ENCODE peak calls at places on chromosome 17, in eight cellular contexts. W is neural progenitor cell; O is stomach; G is epithelial cell of prostate; S is GM23338; A is psoas muscle; R is CD8-positive, alpha-beta T cell; M is HCT116. Q is an unnamed sample.

GRCh38 chr17:45016823-45017222 is 34.6 kb downstream of the DCAKD start:
- DNase-seq in O (no peak), S (peak; percentile 74), R (no peak), G (no peak), M (no peak), A (no peak), W (peak; percentile 41), Q (no peak)

GRCh38 chr17:60333628-60334031 is 58.3 kb downstream of the USP32 start:
- DNase-seq in G (no peak), W (no peak), S (no peak), M (no peak), A (no peak), O (no peak), R (no peak), Q (no peak)

GRCh38 chr17:37373530-37374159 is 2.1 kb upstream of the C17orf78 start:
- DNase-seq in A (no peak), O (peak; percentile 70), G (no peak), S (peak; percentile 95), W (peak; percentile 88), M (peak; percentile 76), R (peak; percentile 41), Q (peak; percentile 80)

GRCh38 chr17:752620-753219 is 656 bp upstream of the GEMIN4 start:
- DNase-seq in A (peak; percentile 79), W (peak; percentile 36), O (peak; percentile 76), G (no peak), M (no peak), S (peak; percentile 69), R (no peak), Q (peak; percentile 64)

GRCh38 chr17:73099504-73099903 is 7.0 kb upstream of the SLC39A11 start:
- DNase-seq in R (no peak), W (no peak), M (no peak), S (no peak), G (no peak), O (no peak), A (no peak), Q (no peak)

GRCh38 chr17:41196068-41196467 is 6.4 kb downstream of the KRTAP9-1 start:
- DNase-seq in S (no peak), R (no peak), M (no peak), W (no peak), A (no peak), G (no peak), O (no peak), Q (no peak)

GRCh38 chr17:373616-374225 is 21.1 kb upstream of the RPH3AL start:
- DNase-seq in G (peak; percentile 20), R (no peak), O (no peak), W (no peak), S (peak; percentile 44), M (no peak), A (peak; percentile 73), Q (no peak)

GRCh38 chr17:42279776-42280630 is 3.8 kb upstream of the STAT5B start:
- DNase-seq in O (peak; percentile 17), R (no peak), W (no peak), G (no peak), M (no peak), A (no peak), S (no peak), Q (no peak)

GRCh38 chr17:31391496-31391949 is at the start of gene RAB11FIP4:
- DNase-seq in M (no peak), G (no peak), O (peak; percentile 22), R (no peak), W (peak; percentile 81), S (peak; percentile 63), A (no peak), Q (no peak)

GRCh38 chr17:28928061-28928460 is 23.3 kb downstream of the PHF12 start:
- DNase-seq in R (no peak), M (no peak), A (no peak), O (no peak), W (no peak), G (no peak), S (no peak), Q (no peak)

GRCh38 chr17:46717999-46718398 is 100.5 kb downstream of the WNT3 start:
- DNase-seq in S (no peak), R (no peak), A (no peak), O (no peak), M (no peak), G (no peak), W (no peak), Q (no peak)

GRCh38 chr17:44400226-44400847 is 10.9 kb upstream of the ITGA2B start:
- DNase-seq in O (no peak), R (no peak), A (no peak), M (peak; percentile 12), G (no peak), S (peak; percentile 59), W (peak; percentile 18), Q (no peak)

GRCh38 chr17:79073016-79073705 is 1.5 kb upstream of the ENGASE start:
- DNase-seq in W (no peak), M (no peak), G (no peak), R (no peak), O (no peak), S (no peak), A (no peak), Q (no peak)

GRCh38 chr17:17938388-17939107 is 33.7 kb downstream of the TOM1L2 start:
- DNase-seq in O (no peak), W (no peak), A (no peak), R (no peak), G (peak; percentile 69), S (no peak), M (no peak), Q (no peak)
- H3K27ac ChIP-seq in O (no peak overlapping the region), W (no peak overlapping the region), A (peak overlapping the region; percentile 24), R (no peak overlapping the region), G (peak overlapping the region; percentile 86), S (no peak overlapping the region), M (peak overlapping the region; percentile 5), Q (no peak overlapping the region)

GRCh38 chr17:7256766-7257456 is 4.9 kb downstream of the ELP5 start:
- DNase-seq in W (no peak), R (no peak), S (no peak), G (no peak), O (no peak), A (no peak), M (no peak), Q (no peak)
- H3K27ac ChIP-seq in W (no peak overlapping the region), R (no peak overlapping the region), S (no peak overlapping the region), G (peak overlapping the region; percentile 99), O (no peak overlapping the region), A (no peak overlapping the region), M (peak overlapping the region; percentile 16), Q (no peak overlapping the region)

DNA sequence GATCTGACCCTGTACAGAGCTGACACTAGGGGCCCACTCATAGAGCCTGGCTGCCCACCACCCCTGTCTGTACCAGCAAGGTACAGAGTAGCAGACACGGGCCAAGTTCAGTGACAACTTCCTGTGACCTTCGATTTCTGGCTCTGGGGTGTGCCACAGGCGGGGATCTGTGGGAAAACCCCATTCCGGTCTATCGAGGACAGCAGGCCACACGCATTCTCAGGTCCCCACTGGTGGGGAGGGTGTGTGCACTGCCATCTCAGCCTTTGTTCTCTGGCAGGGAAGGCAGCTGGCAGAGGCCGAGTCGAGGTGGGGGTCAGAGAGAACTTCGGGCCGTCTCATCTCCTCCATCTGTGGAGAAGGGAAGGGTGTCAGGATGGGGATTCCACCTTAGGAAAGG is 10.0 kb downstream of the NLE1 start:
- DNase-seq in M (no peak), S (no peak), A (no peak), R (no peak), G (no peak), W (no peak), O (no peak), Q (no peak)
- H3K27ac ChIP-seq in M (no peak overlapping the region), S (no peak overlapping the region), A (no peak overlapping the region), R (no peak overlapping the region), G (no peak overlapping the region), W (no peak overlapping the region), O (no peak overlapping the region), Q (no peak overlapping the region)

GRCh38 chr17:8610558-8610957 is 20.0 kb downstream of the MYH10 start:
- DNase-seq in R (no peak), O (no peak), G (no peak), S (no peak), M (no peak), A (no peak), W (no peak), Q (no peak)

GRCh38 chr17:8609910-8610309 is 20.6 kb downstream of the MYH10 start:
- DNase-seq in A (no peak), W (no peak), S (no peak), O (no peak), G (no peak), R (no peak), M (no peak), Q (no peak)

GRCh38 chr17:8608001-8608400 is 22.5 kb downstream of the MYH10 start:
- DNase-seq in W (no peak), M (no peak), G (no peak), R (no peak), O (no peak), S (no peak), A (no peak), Q (no peak)

GRCh38 chr17:8602679-8603078 is 27.8 kb downstream of the MYH10 start:
- DNase-seq in W (no peak), M (no peak), O (no peak), R (no peak), G (no peak), A (no peak), S (no peak), Q (no peak)

DNA sequence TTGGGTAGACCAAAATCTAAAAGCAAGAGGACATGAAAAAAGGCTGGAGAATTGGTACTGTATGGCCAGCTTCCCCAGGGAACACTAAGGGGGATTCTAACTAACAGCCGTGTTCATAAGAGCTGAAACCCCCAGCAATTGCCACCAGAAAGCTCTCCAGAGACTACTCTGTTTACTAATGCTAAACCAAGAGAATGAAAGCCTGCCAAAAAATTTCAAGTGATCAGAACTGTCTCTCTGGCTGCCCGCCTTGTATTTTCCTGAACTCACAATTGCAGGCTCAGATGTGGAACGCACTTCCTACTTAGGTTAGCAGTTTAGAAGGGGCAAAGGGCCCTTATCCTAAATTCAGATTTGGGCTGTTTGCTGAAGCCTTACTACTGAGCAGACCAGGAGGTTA is 24.1 kb downstream of the MYH10 start:
- DNase-seq in A (no peak), S (no peak), M (no peak), O (no peak), R (no peak), W (no peak), G (no peak), Q (no peak)
- H3K27ac ChIP-seq in A (no peak overlapping the region), S (peak overlapping the region; percentile 39), M (no peak overlapping the region), O (no peak overlapping the region), R (no peak overlapping the region), W (peak overlapping the region; percentile 44), G (no peak overlapping the region), Q (no peak overlapping the region)

GRCh38 chr17:50209472-50210248 is 8.2 kb upstream of the COL1A1 start:
- DNase-seq in A (peak; percentile 88), R (no peak), G (no peak), M (no peak), W (peak; percentile 70), O (peak; percentile 57), S (peak; percentile 80), Q (no peak)
- H3K27ac ChIP-seq in A (peak overlapping the region; percentile 72), R (no peak overlapping the region), G (no peak overlapping the region), M (no peak overlapping the region), W (no peak overlapping the region), O (peak overlapping the region; percentile 87), S (no peak overlapping the region), Q (peak overlapping the region; percentile 73)

DNA sequence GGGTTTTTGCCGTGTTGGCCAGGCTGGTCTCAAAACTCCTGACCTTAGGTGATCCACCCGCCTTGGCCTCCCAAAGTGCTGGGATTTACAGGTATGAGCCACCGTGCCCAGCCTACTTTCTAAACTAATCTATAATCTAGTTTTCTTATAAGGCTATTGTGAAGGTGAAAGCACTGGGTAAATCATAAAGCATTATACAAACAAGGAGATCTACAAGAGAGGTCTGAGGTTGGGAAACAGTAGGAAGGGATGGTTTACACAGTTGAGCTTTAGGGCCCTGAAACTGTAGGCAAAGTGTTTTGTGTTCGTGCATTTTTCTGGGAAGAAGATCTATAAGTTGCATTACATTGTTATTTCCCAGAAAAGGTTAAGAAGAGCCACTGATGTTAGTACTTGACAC is 84.9 kb upstream of the MED13 start:
- DNase-seq in M (no peak), S (no peak), R (no peak), A (no peak), G (no peak), W (no peak), O (no peak), Q (no peak)
- H3K27ac ChIP-seq in M (no peak overlapping the region), S (no peak overlapping the region), R (no peak overlapping the region), A (no peak overlapping the region), G (no peak overlapping the region), W (no peak overlapping the region), O (no peak overlapping the region), Q (no peak overlapping the region)